ENCODE peak calls at places on chromosome 3, in ten cellular contexts. A is HT-29, W is AG09309, K is posterior vena cava, Q is psoas muscle, G is body of pancreas, V is NAMALWA, C is NCI-H2029, M is GM23248, E is ELF-1. J is an unnamed sample.

GRCh38 chr3:114290911-114291901 is 2.6 kb upstream of the TIGIT start:
- DNase-seq in E (peak; percentile 95), K (peak; percentile 85), M (peak; percentile 39), A (peak; percentile 65), V (peak; percentile 91), G (peak; percentile 49), C (peak; percentile 45), Q (peak; percentile 75), W (no peak), J (peak; percentile 90)

GRCh38 chr3:30437172-30437571 is 169.2 kb upstream of the TGFBR2 start:
- DNase-seq in G (no peak), Q (peak; percentile 56), W (no peak), M (peak; percentile 78), C (no peak), A (no peak), E (no peak), K (peak; percentile 60), V (no peak), J (no peak)

GRCh38 chr3:88824646-88825303 is 282.6 kb upstream of the EPHA3 start:
- DNase-seq in K (no peak), A (no peak), W (no peak), V (no peak), Q (no peak), M (no peak), C (no peak), E (no peak), G (no peak), J (no peak)

GRCh38 chr3:148601766-148602685 is 95.7 kb upstream of the AGTR1 start:
- DNase-seq in Q (no peak), M (peak; percentile 58), E (no peak), A (peak; percentile 97), V (no peak), C (no peak), W (peak; percentile 8), G (peak; percentile 7), K (no peak), J (no peak)

GRCh38 chr3:45124379-45124778 is 21.8 kb downstream of the CDCP1 start:
- DNase-seq in G (no peak), V (no peak), Q (peak; percentile 73), M (peak; percentile 95), C (no peak), K (no peak), A (no peak), W (no peak), E (no peak), J (no peak)

GRCh38 chr3:136414476-136414875 is 164.3 kb downstream of the PCCB start:
- DNase-seq in K (no peak), Q (no peak), W (no peak), M (peak; percentile 37), V (no peak), G (no peak), A (no peak), E (no peak), C (no peak), J (no peak)

GRCh38 chr3:66107855-66108254 is 69.1 kb upstream of the MAGI1 start:
- DNase-seq in V (no peak), K (no peak), W (peak; percentile 48), E (no peak), M (peak; percentile 71), A (no peak), G (peak; percentile 22), C (no peak), Q (no peak), J (no peak)

GRCh38 chr3:27046346-27046745 is 322.8 kb downstream of the NEK10 start:
- DNase-seq in A (no peak), E (no peak), V (no peak), C (no peak), M (no peak), W (no peak), Q (no peak), K (no peak), G (no peak), J (no peak)

GRCh38 chr3:55899887-55900286 is 412.8 kb upstream of the WNT5A start:
- DNase-seq in M (no peak), C (no peak), V (peak; percentile 1), K (no peak), A (peak; percentile 10), W (no peak), G (peak; percentile 23), Q (no peak), E (peak; percentile 23), J (no peak)

GRCh38 chr3:30318110-30318509 is 288.3 kb upstream of the TGFBR2 start:
- DNase-seq in A (no peak), W (no peak), V (no peak), Q (no peak), C (no peak), M (no peak), E (no peak), G (no peak), K (no peak), J (no peak)

J was measured in islet precursor cell.